ENCODE peak calls at places on chromosomes 7 and 10, in five cellular contexts. S, M, I, L and V are unnamed samples.

GRCh38 chr10:47384148-47384921 is at the start of gene ZNF488:
- DNase-seq in L (peak; percentile 63), S (peak; percentile 94), M (peak; percentile 88), I (peak; percentile 98), V (peak; percentile 45)

GRCh38 chr10:94351089-94351488 is 11.7 kb downstream of the NOC3L start:
- DNase-seq in I (no peak), S (no peak), L (no peak), M (no peak), V (no peak)

GRCh38 chr7:2609001-2609411 is 22.8 kb upstream of the TTYH3 start:
- DNase-seq in I (peak; percentile 77), L (peak; percentile 16), S (peak; percentile 59), M (peak; percentile 93), V (peak; percentile 85)

GRCh38 chr10:132058111-132058745 is 7.5 kb upstream of the JAKMIP3 start:
- DNase-seq in S (no peak), I (no peak), M (no peak), L (no peak), V (no peak)

GRCh38 chr10:93030409-93030808 is 30.2 kb upstream of the CYP26C1 start:
- DNase-seq in I (no peak), M (peak; percentile 40), S (peak; percentile 28), L (peak; percentile 8), V (no peak)

GRCh38 chr10:67780759-67781538 is 57.0 kb downstream of the DNAJC12 start:
- DNase-seq in S (no peak), I (no peak), L (no peak), M (no peak), V (no peak)

GRCh38 chr10:27742926-27743735 is 2.5 kb downstream of the MKX start:
- DNase-seq in M (peak; percentile 70), L (no peak), S (no peak), I (peak; percentile 28), V (no peak)

GRCh38 chr10:26407406-26407969 is 30.7 kb upstream of the APBB1IP start:
- DNase-seq in L (no peak), I (no peak), S (peak; percentile 74), M (no peak), V (no peak)

GRCh38 chr10:125038637-125039036 is 96.7 kb downstream of the ZRANB1 start:
- DNase-seq in S (peak; percentile 38), L (peak; percentile 74), M (peak; percentile 67), I (no peak), V (no peak)

GRCh38 chr7:104960741-104961479 is 53.1 kb upstream of the KMT2E start:
- DNase-seq in L (no peak), S (no peak), I (no peak), M (no peak), V (peak; percentile 94)
- TF ChIP-seq REST in L (no peak), S (no peak), I (no peak), M (no peak), V (no peak)

DNA sequence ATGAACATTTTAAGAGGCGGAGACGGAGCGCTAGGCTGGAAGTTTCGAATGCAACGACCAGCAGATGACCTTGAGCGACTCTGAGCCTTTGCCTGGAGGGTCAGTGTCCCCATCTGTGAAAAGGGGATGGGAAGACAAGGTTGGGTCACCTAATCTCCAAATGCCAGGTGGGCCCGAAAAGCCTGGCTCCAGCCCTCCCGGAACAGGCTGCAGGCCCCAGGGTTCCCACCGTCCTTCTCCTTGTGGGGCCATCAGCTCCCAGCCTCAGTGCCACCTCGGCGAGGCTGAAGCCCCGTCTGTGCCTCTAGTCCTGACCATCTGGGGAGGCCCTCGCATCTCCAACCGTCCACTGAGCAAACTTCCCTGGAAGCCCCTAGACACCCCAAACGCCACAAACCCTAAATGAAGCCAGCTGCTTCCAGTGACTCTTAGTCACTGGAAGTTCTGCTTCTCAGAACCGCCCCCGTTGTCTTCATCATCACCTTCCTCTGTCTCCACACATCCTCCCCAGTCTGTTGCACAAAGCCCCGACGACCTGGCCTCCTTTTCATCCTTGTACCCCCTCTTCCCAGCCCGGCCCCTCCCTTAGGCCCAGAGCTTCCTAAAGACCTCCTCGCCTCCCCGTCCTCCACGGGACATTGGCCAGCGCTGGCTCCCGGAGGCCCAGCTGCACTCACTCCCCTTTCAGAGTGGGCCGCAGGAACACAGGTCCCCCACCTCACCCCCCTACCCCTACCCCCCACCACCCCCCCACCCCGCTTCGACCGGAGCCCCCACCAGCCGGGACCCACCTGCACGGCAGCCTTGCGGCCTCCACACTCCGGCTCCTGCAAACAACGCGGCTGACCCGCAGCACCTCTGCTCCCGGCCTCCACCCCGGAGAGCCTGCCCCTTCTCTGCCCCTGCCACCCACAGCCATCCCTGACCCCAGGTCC is 1.0 kb upstream of the DIP2C start:
- DNase-seq in M (no peak), L (no peak), I (no peak), S (no peak), V (no peak)
- TF ChIP-seq REST in M (no peak), L (no peak), I (no peak), S (no peak), V (no peak)

DNA sequence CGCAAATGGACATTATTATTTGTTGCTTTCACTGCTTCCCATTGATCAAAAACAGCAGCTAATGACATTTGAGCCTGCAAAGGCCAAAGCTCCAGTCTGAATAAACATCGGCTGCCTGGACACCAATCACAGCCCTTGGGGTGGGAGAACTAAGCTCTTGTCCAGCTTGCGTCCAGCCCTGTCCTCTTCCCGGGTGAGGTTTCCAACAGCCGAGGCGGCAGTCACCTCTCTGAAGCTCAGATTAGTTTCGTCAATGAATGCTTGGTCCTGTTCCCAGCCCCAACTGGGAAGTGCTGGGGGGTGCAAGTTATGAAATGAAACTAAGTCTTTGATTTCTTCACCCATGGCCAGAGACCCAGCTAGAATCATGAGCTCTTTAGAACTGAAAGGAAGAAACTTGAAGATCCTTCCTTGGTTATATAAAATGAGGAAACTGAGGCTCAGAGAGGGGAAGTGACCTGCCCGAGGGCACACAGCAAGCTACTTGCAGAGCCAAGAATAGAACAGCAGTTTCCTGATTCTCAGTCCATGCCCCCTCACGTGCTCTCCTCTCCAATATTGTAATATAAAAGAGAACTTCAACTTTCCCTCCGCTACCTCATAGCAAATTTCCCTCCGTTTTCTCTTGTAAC is 114.0 kb upstream of the TCF7L2 start:
- DNase-seq in I (no peak), M (no peak), L (no peak), S (no peak), V (no peak)
- TF ChIP-seq REST in I (no peak), M (no peak), L (no peak), S (no peak), V (no peak)

GRCh38 chr10:61356342-61356741 is 96.8 kb downstream of the TMEM26 start:
- DNase-seq in I (no peak), S (no peak), L (no peak), M (no peak), V (no peak)

GRCh38 chr10:61355211-61355610 is 98.0 kb downstream of the TMEM26 start:
- DNase-seq in S (no peak), I (no peak), M (no peak), L (no peak), V (no peak)

GRCh38 chr10:61359452-61359851 is 93.7 kb downstream of the TMEM26 start:
- DNase-seq in S (no peak), I (no peak), M (no peak), L (no peak), V (no peak)

GRCh38 chr10:61354538-61354937 is 98.6 kb downstream of the TMEM26 start:
- DNase-seq in S (no peak), M (no peak), L (no peak), I (no peak), V (no peak)

DNA sequence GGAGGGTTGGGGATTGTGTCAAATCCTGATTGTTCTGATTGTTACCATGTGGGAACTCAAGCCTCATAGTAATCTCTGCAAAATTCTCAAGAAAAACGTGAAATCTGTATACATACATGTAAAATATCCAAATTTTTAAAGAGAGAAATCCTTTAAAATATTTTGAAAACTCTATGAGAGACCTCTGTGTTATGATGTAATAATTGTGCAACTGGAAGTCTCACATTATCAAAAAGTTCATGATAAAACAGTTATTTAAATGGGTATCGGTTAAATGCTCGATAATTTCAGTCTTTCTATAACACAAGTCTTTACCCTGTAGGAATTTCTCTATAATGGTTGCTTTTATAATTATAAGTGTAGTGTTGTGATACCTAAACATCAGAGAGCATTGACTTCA is 95.5 kb downstream of the TMEM26 start:
- DNase-seq in L (no peak), M (no peak), I (no peak), S (no peak), V (no peak)
- TF ChIP-seq REST in L (no peak), M (no peak), I (no peak), S (no peak), V (no peak)

GRCh38 chr10:14299516-14299915 is 31.2 kb downstream of the FRMD4A start:
- DNase-seq in S (no peak), I (no peak), M (no peak), L (no peak), V (no peak)
- TF ChIP-seq REST in S (no peak), I (no peak), M (no peak), L (no peak), V (no peak)

GRCh38 chr10:101358706-101359300 is 4.8 kb downstream of the BTRC start:
- DNase-seq in I (no peak), M (no peak), S (no peak), L (no peak), V (no peak)
- TF ChIP-seq REST in I (no peak), M (no peak), S (no peak), L (no peak), V (no peak)

GRCh38 chr7:55387062-55387965 is 22.2 kb downstream of the LANCL2 start:
- DNase-seq in S (no peak), I (no peak), M (peak; percentile 75), L (no peak), V (no peak)
- TF ChIP-seq REST in S (no peak), I (no peak), M (no peak), L (no peak), V (no peak)